ENCODE peak calls at places on chromosomes 13 and 19, in four cellular contexts. One of them, this sample, is unnamed.

GRCh38 chr13:26941345-26942174 is 181.0 kb upstream of the GPR12 start:
- DNase-seq in K562: no peak
- DNase-seq in HepG2: no peak
- DNase-seq in HCT116: no peak
- DNase-seq in this sample: no peak

GRCh38 chr13:27794075-27794691 is 1.9 kb downstream of the GSX1 start:
- DNase-seq in K562: no peak
- DNase-seq in HepG2: no peak
- DNase-seq in HCT116: no peak
- DNase-seq in this sample: no peak

GRCh38 chr19:6710273-6711077 is 10.0 kb downstream of the C3 start:
- DNase-seq in K562: no peak
- DNase-seq in HepG2: no peak
- DNase-seq in HCT116: no peak
- DNase-seq in this sample: no peak

GRCh38 chr19:10309423-10309822 is at the start of gene ZGLP1:
- DNase-seq in K562: no peak
- DNase-seq in HepG2: no peak
- DNase-seq in HCT116: no peak
- DNase-seq in this sample: no peak

GRCh38 chr13:53501387-53501786 is 472.8 kb downstream of the OLFM4 start:
- DNase-seq in K562: no peak
- DNase-seq in HepG2: no peak
- DNase-seq in HCT116: no peak
- DNase-seq in this sample: no peak

GRCh38 chr19:39919976-39920375 is 14.5 kb downstream of the FCGBP start:
- DNase-seq in K562: no peak
- DNase-seq in HepG2: no peak
- DNase-seq in HCT116: no peak
- DNase-seq in this sample: no peak

GRCh38 chr13:28750187-28751045 is 31.6 kb upstream of the SLC46A3 start:
- DNase-seq in K562: no peak
- DNase-seq in HepG2: no peak
- DNase-seq in HCT116: no peak
- DNase-seq in this sample: no peak

GRCh38 chr13:28843594-28843993 is 23.5 kb downstream of the MTUS2 start:
- DNase-seq in K562: no peak
- DNase-seq in HepG2: no peak
- DNase-seq in HCT116: no peak
- DNase-seq in this sample: no peak

GRCh38 chr19:53010494-53010893 is 3.2 kb upstream of the ERVV-1 start:
- DNase-seq in K562: no peak
- DNase-seq in HepG2: no peak
- DNase-seq in HCT116: no peak
- DNase-seq in this sample: no peak

GRCh38 chr13:73544175-73544574 is 485.4 kb downstream of the KLF5 start:
- DNase-seq in K562: no peak
- DNase-seq in HepG2: no peak
- DNase-seq in HCT116: no peak
- DNase-seq in this sample: no peak

GRCh38 chr19:18443406-18443805 is 5.5 kb upstream of the ISYNA1 start:
- DNase-seq in K562: no peak
- DNase-seq in HepG2: no peak
- DNase-seq in HCT116: no peak
- DNase-seq in this sample: no peak

GRCh38 chr19:7159105-7159933 is 89.8 kb downstream of the ZNF557 start:
- DNase-seq in K562: peak
- DNase-seq in HepG2: no peak
- DNase-seq in HCT116: no peak
- DNase-seq in this sample: peak

GRCh38 chr13:105050696-105051095 is 1484.8 kb downstream of the EFNB2 start:
- DNase-seq in K562: no peak
- DNase-seq in HepG2: no peak
- DNase-seq in HCT116: no peak
- DNase-seq in this sample: no peak

GRCh38 chr13:27341616-27342015 is 71.0 kb downstream of the RASL11A start:
- DNase-seq in K562: peak
- DNase-seq in HepG2: no peak
- DNase-seq in HCT116: no peak
- DNase-seq in this sample: no peak

GRCh38 chr13:92225861-92226260 is 827.4 kb downstream of the GPC5 start:
- DNase-seq in K562: no peak
- DNase-seq in HepG2: no peak
- DNase-seq in HCT116: no peak
- DNase-seq in this sample: no peak

GRCh38 chr19:29841559-29842367 is 30.0 kb downstream of the CCNE1 start:
- DNase-seq in K562: peak
- DNase-seq in HepG2: peak
- DNase-seq in HCT116: peak
- DNase-seq in this sample: no peak

GRCh38 chr19:29503785-29504184 is 22.0 kb upstream of the VSTM2B start:
- DNase-seq in K562: no peak
- DNase-seq in HepG2: no peak
- DNase-seq in HCT116: no peak
- DNase-seq in this sample: no peak

GRCh38 chr13:106466691-106467405 is 68.6 kb downstream of the EFNB2 start:
- DNase-seq in K562: no peak
- DNase-seq in HepG2: no peak
- DNase-seq in HCT116: no peak
- DNase-seq in this sample: no peak

GRCh38 chr13:113577881-113578435 is 6.6 kb upstream of the TFDP1 start:
- DNase-seq in K562: no peak
- DNase-seq in HepG2: no peak
- DNase-seq in HCT116: no peak
- DNase-seq in this sample: no peak

GRCh38 chr13:50846861-50847475 is 3.5 kb upstream of the DLEU7 start:
- DNase-seq in K562: no peak
- DNase-seq in HepG2: no peak
- DNase-seq in HCT116: no peak
- DNase-seq in this sample: no peak

GRCh38 chr19:8306235-8307054 is 1.7 kb downstream of the CD320 start:
- DNase-seq in K562: no peak
- DNase-seq in HepG2: no peak
- DNase-seq in HCT116: no peak
- DNase-seq in this sample: no peak
- H3K4me3 ChIP-seq in K562: peak
- H3K4me3 ChIP-seq in HepG2: no peak
- H3K4me3 ChIP-seq in HCT116: peak
- H3K4me3 ChIP-seq in this sample: no peak

DNA sequence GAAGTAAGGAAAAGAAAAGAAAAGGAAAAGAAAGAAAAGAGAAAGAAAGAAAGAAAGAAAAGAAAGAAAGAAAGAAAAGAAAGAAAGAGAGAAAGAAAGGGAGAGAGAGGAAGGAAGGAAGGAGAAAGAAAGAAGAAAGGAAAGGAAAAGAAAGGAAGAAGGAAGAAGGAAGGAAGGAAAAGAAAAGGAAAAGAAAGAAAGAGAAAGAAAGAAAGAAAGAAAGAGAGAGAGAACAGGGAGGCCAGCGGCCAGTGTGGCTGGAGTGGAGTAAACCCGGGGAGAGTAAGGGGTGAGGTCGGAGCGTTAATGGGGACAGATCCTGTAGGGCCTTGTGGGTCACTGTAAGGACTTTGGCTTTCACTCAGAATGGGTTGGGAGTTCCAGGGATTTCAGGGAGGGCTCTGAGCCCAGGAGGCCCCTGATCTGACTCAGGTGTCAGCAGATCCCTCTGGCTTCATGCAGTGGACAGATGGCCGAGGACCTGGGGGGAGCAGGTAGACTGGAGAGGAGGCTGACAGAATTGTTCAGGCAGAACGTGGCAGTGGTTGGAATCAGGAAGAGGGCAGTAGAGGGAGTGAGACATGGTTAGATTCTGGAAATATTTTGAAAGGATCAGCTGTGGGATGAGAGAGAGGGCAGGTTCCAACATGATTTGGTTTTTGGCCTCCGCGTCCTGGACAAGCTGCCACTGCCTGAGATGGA is 19.8 kb upstream of the FXYD3 start:
- DNase-seq in K562: peak
- DNase-seq in HepG2: no peak
- DNase-seq in HCT116: no peak
- DNase-seq in this sample: no peak
- TF ChIP-seq POLR2AphosphoS5 in K562: no peak
- TF ChIP-seq POLR2AphosphoS5 in HepG2: no peak
- TF ChIP-seq POLR2AphosphoS5 in HCT116: no peak
- TF ChIP-seq POLR2AphosphoS5 in this sample: no peak

GRCh38 chr19:335486-336066 is 9.0 kb downstream of the MIER2 start:
- DNase-seq in K562: no peak
- DNase-seq in HepG2: no peak
- DNase-seq in HCT116: no peak
- DNase-seq in this sample: no peak
- TF ChIP-seq TCF7L2 in K562: no peak
- TF ChIP-seq TCF7L2 in HepG2: no peak
- TF ChIP-seq TCF7L2 in HCT116: no peak
- TF ChIP-seq TCF7L2 in this sample: no peak

DNA sequence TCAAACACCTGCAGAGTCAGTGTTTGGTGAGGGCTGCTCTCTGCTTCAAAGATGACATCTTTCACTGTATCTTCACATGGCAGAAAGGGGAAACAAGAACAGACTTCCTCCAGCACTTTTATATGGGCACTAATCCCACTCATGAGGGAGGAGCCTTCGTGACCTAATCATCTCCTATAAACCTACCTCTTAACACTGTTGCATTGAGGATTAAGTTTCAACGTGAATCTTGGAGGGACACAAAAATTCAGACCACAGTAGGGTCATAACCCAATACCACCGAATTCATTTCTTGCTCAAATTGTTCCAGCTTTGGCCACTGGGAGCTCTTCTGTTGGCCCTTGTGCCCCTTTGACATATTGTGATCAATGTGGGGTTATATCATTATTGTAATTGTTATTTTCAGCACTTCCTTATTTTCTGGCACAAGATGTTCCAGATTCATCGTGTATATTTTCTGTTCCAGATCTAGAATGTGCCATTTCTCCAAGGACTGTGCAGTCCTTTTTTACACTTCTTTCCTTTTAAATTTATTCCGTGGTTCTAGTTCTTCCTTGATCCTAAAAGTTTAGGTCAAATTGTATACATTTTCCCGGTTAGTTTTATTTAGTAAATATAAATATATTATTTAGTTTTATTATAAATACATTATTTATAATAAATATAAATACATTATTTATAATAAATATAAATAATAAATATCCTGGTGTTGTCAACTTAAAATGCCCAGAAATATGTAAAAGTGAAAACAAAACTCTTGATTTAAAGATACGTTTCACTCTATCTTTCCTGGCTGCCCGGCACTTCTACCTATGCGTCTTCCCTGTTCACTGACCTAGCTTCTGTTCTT is 35.5 kb upstream of the IGFL4 start:
- DNase-seq in K562: no peak
- DNase-seq in HepG2: no peak
- DNase-seq in HCT116: no peak
- DNase-seq in this sample: no peak
- H3K4me3 ChIP-seq in K562: no peak
- H3K4me3 ChIP-seq in HepG2: peak
- H3K4me3 ChIP-seq in HCT116: no peak
- H3K4me3 ChIP-seq in this sample: peak

DNA sequence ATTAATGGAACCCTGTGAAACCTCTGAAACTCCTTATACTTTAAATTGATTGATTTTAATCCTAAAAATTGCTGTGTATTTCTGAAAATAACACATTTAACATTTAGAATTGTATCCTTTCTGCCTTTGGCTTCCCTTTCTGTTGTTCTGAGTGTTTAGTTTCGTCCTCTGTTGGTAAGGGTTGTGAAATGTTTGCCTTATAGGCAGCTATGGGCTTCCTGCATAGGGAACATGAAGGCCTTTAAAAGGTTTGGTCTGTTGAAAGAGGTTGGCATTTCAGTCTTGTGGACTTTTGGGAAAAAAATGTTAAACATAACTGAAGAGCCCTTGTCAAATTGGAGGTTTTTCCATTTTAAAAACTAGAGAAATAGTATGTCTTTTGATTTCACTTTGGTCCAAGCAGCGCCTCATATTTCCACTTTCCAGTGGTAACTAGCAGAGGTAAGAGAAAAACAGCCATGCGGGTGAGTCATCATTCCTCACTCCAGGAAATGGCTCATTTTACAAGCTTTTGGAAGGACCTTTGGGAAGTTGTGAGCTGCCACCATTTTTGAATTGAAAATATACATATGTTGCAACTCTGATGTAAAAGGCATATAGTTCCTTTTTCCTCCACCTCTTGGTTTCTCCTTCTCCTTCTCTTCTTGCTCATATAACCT is 22.8 kb downstream of the GPC6 start:
- DNase-seq in K562: peak
- DNase-seq in HepG2: peak
- DNase-seq in HCT116: no peak
- DNase-seq in this sample: no peak
- TF ChIP-seq POLR2AphosphoS5 in K562: no peak
- TF ChIP-seq POLR2AphosphoS5 in HepG2: no peak
- TF ChIP-seq POLR2AphosphoS5 in HCT116: no peak
- TF ChIP-seq POLR2AphosphoS5 in this sample: no peak

GRCh38 chr13:21534760-21535159 is 69.2 kb downstream of the MICU2 start:
- DNase-seq in K562: no peak
- DNase-seq in HepG2: no peak
- DNase-seq in HCT116: no peak
- DNase-seq in this sample: no peak

GRCh38 chr13:21538280-21538679 is 65.7 kb downstream of the MICU2 start:
- DNase-seq in K562: no peak
- DNase-seq in HepG2: no peak
- DNase-seq in HCT116: no peak
- DNase-seq in this sample: no peak

GRCh38 chr13:21539687-21540086 is 64.3 kb downstream of the MICU2 start:
- DNase-seq in K562: no peak
- DNase-seq in HepG2: no peak
- DNase-seq in HCT116: no peak
- DNase-seq in this sample: no peak

GRCh38 chr13:21538753-21539152 is 65.2 kb downstream of the MICU2 start:
- DNase-seq in K562: no peak
- DNase-seq in HepG2: no peak
- DNase-seq in HCT116: no peak
- DNase-seq in this sample: no peak

DNA sequence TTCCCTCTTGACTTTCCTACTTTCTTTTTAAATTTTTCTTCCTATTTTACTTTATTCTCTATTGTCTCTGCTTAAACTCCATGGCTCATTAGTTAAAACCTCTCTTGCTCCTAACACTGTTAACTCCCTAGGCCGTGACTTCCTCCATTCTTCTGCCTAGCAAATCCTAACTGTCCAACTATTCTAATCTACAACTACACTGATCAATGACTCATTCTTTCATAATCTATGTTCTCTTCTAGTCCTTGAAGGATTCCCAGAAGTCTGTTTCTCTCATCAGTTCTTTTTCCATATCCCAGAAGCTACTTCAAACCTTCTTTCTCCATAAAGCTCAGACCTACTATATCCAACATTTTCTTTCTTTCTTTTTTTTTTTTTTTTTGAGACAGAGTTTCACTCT is 66.9 kb downstream of the MICU2 start:
- DNase-seq in K562: peak
- DNase-seq in HepG2: no peak
- DNase-seq in HCT116: no peak
- DNase-seq in this sample: no peak
- TF ChIP-seq TCF7L2 in K562: no peak
- TF ChIP-seq TCF7L2 in HepG2: no peak
- TF ChIP-seq TCF7L2 in HCT116: no peak
- TF ChIP-seq TCF7L2 in this sample: no peak

This sample was measured in Panc1.